ENCODE peak calls at places on chromosomes 4 and X, in nine cellular contexts. B is NCI-H1436; D is fibroblast of pulmonary artery; U is stimulated activated CD4-positive, alpha-beta T cell treated with anti-CD3 and anti-CD28 coated beads, Interleukin-4, amount 100 ng/mL, for 48 hours; V is NCI-H1417; O is NCI-H524; A is activated T-cell treated with anti-CD3 and anti-CD28 coated beads, Interleukin-2, amount 50 U/mL, for 4 hours; S is endothelial cell; H is M059J. J is an unnamed sample.

GRCh38 chr4:150584198-150584593 is 2.2 kb downstream of the MAB21L2 start:
- DNase-seq in B (no peak), D (no peak), U (no peak), V (no peak), O (no peak), A (no peak), S (no peak), H (peak; percentile 1), J (no peak)

GRCh38 chr4:164056426-164057142 is 562.1 kb downstream of the TMA16 start:
- DNase-seq in B (no peak), D (no peak), U (no peak), V (no peak), O (no peak), A (no peak), S (no peak), H (peak; percentile 3), J (no peak)

GRCh38 chrX:39815621-39816020 is 282.1 kb downstream of the BCOR start:
- DNase-seq in B (no peak), D (no peak), U (no peak), V (no peak), O (peak; percentile 73), A (no peak), S (no peak), H (peak; percentile 83), J (peak; percentile 9)

GRCh38 chrX:124984140-124984813 is 335.4 kb upstream of the TEX13C start:
- DNase-seq in B (no peak), D (no peak), U (no peak), V (no peak), O (no peak), A (no peak), S (no peak), H (no peak), J (no peak)

GRCh38 chrX:274904-275475 is 6.2 kb upstream of the PLCXD1 start:
- DNase-seq in B (no peak), D (no peak), U (no peak), V (no peak), O (no peak), A (no peak), S (peak; percentile 23), H (no peak), J (no peak)

GRCh38 chr4:137359691-137360315 is 172.5 kb downstream of the PCDH18 start:
- DNase-seq in B (no peak), D (no peak), U (no peak), V (no peak), O (peak; percentile 3), A (no peak), S (no peak), H (no peak), J (no peak)

GRCh38 chrX:54087661-54088060 is 43.4 kb upstream of the PHF8 start:
- DNase-seq in B (no peak), D (no peak), U (no peak), V (no peak), O (peak; percentile 91), A (no peak), S (no peak), H (no peak), J (no peak)

GRCh38 chrX:115259238-115259875 is 25.5 kb upstream of the LRCH2 start:
- DNase-seq in B (no peak), D (no peak), U (no peak), V (no peak), O (no peak), A (no peak), S (no peak), H (peak; percentile 88), J (no peak)

GRCh38 chr4:185071412-185071811 is 53.1 kb downstream of the HELT start:
- DNase-seq in B (no peak), D (peak; percentile 31), U (no peak), V (no peak), O (peak; percentile 1), A (no peak), S (no peak), H (no peak), J (no peak)

GRCh38 chrX:132443736-132444135 is 45.1 kb downstream of the MBNL3 start:
- DNase-seq in B (no peak), D (no peak), U (no peak), V (no peak), O (no peak), A (no peak), S (no peak), H (no peak), J (no peak)

GRCh38 chr4:105551968-105552746 is at the start of gene ARHGEF38:
- DNase-seq in B (peak; percentile 62), D (no peak), U (no peak), V (peak; percentile 88), O (no peak), A (no peak), S (no peak), H (peak; percentile 27), J (no peak)

GRCh38 chr4:133483600-133484246 is 334.6 kb downstream of the PCDH10 start:
- DNase-seq in B (no peak), D (peak; percentile 70), U (no peak), V (peak; percentile 55), O (peak; percentile 23), A (no peak), S (peak; percentile 17), H (peak; percentile 36), J (no peak)

GRCh38 chrX:3527811-3528210 is 181.4 kb upstream of the MXRA5 start:
- DNase-seq in B (no peak), D (no peak), U (no peak), V (no peak), O (no peak), A (no peak), S (no peak), H (peak; percentile 78), J (no peak)

J was measured in activated naive CD4-positive, alpha-beta T cell treated with Interleukin-2 at 50 U/mL for 16 hours.